ENCODE peak calls at places on chromosomes 4 and X, in five cellular contexts. J is stomach, M is sigmoid colon, N is SK-N-SH, V is HepG2. D is an unnamed sample.

GRCh38 chr4:22417408-22417807 is 98.5 kb downstream of the ADGRA3 start:
- DNase-seq in V (no peak), M (no peak), J (no peak), N (no peak), D (no peak)

GRCh38 chr4:65893957-65894755 is 223.9 kb upstream of the EPHA5 start:
- DNase-seq in J (no peak), M (no peak), V (no peak), N (no peak), D (no peak)

GRCh38 chrX:13179100-13179499 is 134.7 kb upstream of the FAM9C start:
- DNase-seq in V (no peak), N (no peak), M (no peak), J (no peak), D (no peak)

GRCh38 chr4:156962551-156962974 is 9.0 kb downstream of the PDGFC start:
- DNase-seq in J (peak), V (peak), N (no peak), M (peak), D (no peak)

GRCh38 chr4:153465583-153465921 is 608 bp upstream of the TMEM131L start:
- DNase-seq in J (peak), V (peak), M (peak), N (peak), D (peak)

GRCh38 chr4:114694770-114695169 is 96.2 kb downstream of the UGT8 start:
- DNase-seq in V (peak), J (no peak), M (no peak), N (peak), D (no peak)

GRCh38 chrX:28922106-28922505 is 334.9 kb downstream of the IL1RAPL1 start:
- DNase-seq in N (no peak), J (no peak), V (no peak), M (no peak), D (no peak)

GRCh38 chr4:11423465-11423864 is 5.2 kb downstream of the HS3ST1 start:
- DNase-seq in N (no peak), J (no peak), V (no peak), M (no peak), D (no peak)

GRCh38 chr4:9919047-9919446 is 102.2 kb downstream of the SLC2A9 start:
- DNase-seq in V (no peak), J (no peak), N (no peak), M (no peak), D (no peak)

GRCh38 chr4:84778041-84778440 is 188.4 kb downstream of the WDFY3 start:
- DNase-seq in J (no peak), N (no peak), V (no peak), M (no peak), D (no peak)

GRCh38 chr4:149056615-149057014 is 614.4 kb upstream of the NR3C2 start:
- DNase-seq in V (no peak), M (no peak), N (no peak), J (no peak), D (no peak)

GRCh38 chr4:137558951-137559350 is 26.7 kb upstream of the PCDH18 start:
- DNase-seq in J (no peak), N (no peak), V (no peak), M (no peak), D (no peak)

GRCh38 chrX:39903343-39903742 is 194.4 kb downstream of the BCOR start:
- DNase-seq in V (no peak), J (no peak), M (no peak), N (no peak), D (no peak)

GRCh38 chr4:67545996-67546356 is 673 bp upstream of the CENPC start:
- DNase-seq in N (peak), M (no peak), V (no peak), J (no peak), D (no peak)

GRCh38 chr4:104868533-104868932 is 278.1 kb upstream of the TET2 start:
- DNase-seq in J (no peak), M (no peak), N (no peak), V (no peak), D (no peak)
- TF ChIP-seq EP300 in J (no peak), M (no peak), N (no peak), V (no peak), D (no peak)

DNA sequence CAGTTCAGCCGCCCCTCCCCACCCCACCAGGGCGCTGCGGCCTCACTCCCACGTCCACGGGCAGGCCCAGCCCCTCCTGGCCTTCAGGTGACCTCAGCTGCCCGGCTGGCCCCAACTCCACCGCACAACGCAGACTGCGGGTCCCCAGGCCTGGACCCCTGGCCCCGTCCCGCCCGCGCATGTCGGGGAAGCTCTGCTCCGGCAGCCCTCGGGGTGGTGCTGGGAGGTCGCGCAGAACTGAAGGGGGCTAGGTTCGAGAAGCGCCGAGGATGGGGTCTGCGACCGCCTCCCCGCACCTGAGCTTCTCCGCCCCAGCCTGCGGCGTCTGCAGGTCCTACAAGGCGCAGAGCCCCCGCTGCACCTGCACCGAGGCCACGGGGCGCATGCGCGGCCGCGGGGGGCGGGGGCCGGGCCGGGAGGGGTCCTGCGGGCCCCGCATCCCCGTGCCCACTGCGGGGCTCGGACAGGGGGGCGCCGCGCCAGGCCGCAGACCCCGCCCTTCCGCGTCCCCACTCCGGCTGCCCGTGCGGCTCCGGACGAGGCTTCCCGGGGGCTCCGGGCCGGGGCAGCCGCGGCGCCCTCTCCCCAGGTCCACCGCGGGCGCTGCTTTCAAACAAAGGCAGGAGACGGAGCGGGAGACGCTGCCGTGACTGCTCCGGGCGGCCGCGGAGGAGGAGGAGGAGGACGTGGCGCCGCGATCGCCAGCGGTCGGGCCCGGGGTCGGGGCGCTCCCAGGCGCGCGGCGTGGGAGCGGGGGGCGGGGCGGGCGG is 678 bp upstream of the NAT8L start:
- DNase-seq in N (peak), J (no peak), V (no peak), M (no peak), D (no peak)
- TF ChIP-seq EP300 in N (no peak), J (no peak), V (no peak), M (no peak), D (no peak)

GRCh38 chr4:150491132-150492049 is 90.6 kb upstream of the MAB21L2 start:
- DNase-seq in N (no peak), V (no peak), J (no peak), M (no peak), D (no peak)
- TF ChIP-seq EP300 in N (no peak), V (no peak), J (no peak), M (no peak), D (no peak)

GRCh38 chr4:6763330-6763851 is 19.1 kb upstream of the KIAA0232 start:
- DNase-seq in M (no peak), V (no peak), N (no peak), J (no peak), D (peak)
- TF ChIP-seq EP300 in M (no peak), V (no peak), N (no peak), J (no peak), D (no peak)

GRCh38 chrX:38864165-38864564 is 62.9 kb downstream of the MID1IP1 start:
- DNase-seq in V (no peak), J (no peak), N (no peak), M (no peak), D (no peak)

GRCh38 chrX:38859602-38860001 is 58.3 kb downstream of the MID1IP1 start:
- DNase-seq in J (no peak), N (no peak), V (no peak), M (no peak), D (no peak)

GRCh38 chrX:38860106-38861013 is 59.1 kb downstream of the MID1IP1 start:
- DNase-seq in V (no peak), N (no peak), M (no peak), J (no peak), D (no peak)

GRCh38 chrX:38861489-38861888 is 60.2 kb downstream of the MID1IP1 start:
- DNase-seq in V (no peak), M (no peak), J (no peak), N (no peak), D (no peak)

DNA sequence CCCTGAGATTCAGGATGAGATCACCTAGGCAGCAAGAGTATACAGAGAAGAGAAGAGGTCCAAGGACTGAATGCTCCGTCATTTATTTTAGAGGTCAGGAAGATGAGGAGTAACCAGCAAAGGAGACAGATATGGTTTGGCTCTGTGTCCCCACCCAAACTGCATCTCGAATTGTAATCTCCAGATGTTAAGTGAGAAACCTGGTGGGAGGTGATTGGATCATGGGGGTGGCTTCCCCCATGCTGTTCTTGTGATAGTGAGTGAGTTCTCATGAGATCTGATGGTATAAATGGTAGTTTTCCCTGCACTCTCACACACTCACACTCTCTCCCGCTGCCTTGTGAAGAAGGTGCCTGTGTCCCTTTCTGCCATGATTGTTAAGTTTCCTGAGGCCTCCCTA is 60.8 kb downstream of the MID1IP1 start:
- DNase-seq in J (no peak), M (no peak), V (no peak), N (no peak), D (no peak)
- TF ChIP-seq EP300 in J (no peak), M (no peak), V (no peak), N (no peak), D (no peak)

DNA sequence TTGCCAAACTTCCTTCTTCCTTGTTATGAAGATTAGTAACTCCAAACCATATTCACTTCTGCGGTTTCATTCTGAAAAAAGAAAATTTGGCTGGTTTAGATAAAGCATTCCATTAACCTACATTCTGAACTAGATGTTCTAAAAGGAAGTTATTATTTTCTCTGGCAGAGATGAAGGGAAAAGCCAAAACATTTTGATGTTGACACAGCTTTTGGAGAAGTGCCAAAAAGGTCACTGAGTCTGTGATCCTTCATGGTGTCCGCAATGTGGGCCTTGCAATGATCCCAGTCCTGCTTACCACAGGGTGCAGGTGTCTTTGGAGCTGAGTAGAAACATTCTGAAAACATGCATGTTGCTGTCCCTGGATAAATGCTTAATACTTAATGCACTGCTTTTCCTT is 36.0 kb downstream of the CXCL8 start:
- DNase-seq in N (no peak), V (peak), J (peak), M (peak), D (no peak)
- TF ChIP-seq EP300 in N (no peak), V (no peak), J (no peak), M (no peak), D (no peak)

GRCh38 chr4:121642876-121643585 is 53.7 kb downstream of the ANXA5 start:
- DNase-seq in V (peak), N (no peak), J (no peak), M (no peak), D (no peak)

GRCh38 chr4:121642292-121642691 is 54.5 kb downstream of the ANXA5 start:
- DNase-seq in V (no peak), N (no peak), J (no peak), M (no peak), D (no peak)
- TF ChIP-seq EP300 in V (no peak), N (no peak), J (no peak), M (no peak), D (no peak)

DNA sequence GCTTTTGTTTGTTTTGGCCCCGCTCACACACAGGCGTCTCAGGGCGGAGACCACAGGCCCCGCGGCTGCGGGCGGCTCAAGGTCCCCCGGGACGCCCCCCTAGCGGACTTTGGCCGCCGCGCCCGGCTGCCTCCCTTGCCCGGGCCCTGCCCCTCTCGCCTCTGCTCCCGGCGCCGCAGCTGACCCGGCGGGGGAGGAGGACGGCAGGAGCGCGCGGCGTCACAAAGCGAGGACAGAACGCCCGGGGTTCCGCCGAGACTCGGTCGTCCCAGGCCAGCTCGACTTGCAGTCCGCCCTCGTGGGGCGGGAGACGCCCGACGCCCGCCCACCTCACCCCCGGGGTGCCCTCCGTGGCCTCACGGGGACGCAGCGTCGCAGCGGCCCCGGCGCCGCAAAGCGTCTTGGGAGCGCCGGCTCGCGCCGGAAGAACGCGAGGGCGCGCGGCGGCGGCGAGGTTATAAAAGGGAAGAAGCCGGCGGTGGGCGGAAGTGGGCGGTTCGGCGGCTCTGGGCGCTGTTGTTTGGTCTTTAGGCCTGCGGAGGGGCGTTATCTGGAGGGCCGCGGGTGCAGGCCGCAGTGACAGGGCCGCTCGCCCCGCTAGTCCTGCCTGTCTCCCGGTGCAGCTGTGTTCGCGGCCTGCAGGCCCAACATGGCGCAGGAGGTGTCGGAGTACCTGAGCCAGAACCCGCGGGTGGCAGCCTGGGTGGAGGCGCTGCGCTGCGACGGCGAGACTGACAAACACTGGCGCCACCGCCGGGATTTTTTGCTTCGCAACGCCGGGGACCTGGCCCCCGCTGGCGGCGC is at the start of gene CDKN2AIP:
- DNase-seq in M (peak), N (peak), V (peak), J (peak), D (peak)
- TF ChIP-seq EP300 in M (no peak), N (no peak), V (no peak), J (no peak), D (peak)

DNA sequence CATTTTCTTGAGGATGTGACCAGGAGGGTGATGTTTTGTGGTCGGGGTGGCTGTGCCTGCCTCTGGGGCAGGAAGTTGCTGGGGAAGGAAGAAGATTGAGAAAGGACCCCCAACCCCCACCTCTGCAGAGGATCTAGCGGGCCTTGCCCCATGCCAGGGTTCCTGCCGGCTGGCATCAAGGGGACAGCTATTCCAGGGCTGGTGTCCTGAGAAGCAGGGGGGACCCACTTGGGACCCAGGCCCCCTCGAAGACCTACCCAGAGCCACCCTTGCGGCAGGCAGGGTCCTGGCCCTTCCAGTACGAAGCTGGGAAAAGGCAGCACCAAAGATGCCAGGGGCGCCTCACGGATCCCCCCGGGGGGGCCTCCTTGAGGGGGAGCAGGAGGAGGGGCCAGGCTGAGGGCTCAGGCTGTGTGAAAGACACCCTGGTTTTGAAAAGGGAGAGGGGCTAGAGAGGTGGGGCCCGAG is 6.6 kb downstream of the SH3BP2 start:
- DNase-seq in J (no peak), M (peak), N (no peak), V (no peak), D (peak)
- TF ChIP-seq EP300 in J (no peak), M (no peak), N (no peak), V (no peak), D (no peak)

D was measured in transverse colon.